ENCODE peak calls at places on chromosomes 1 and 21, in four cellular contexts. F is neuronal stem cell, X is trophoblast cell, V is mesenchymal stem cell. P is an unnamed sample.

GRCh38 chr1:160146107-160146506 is 5.3 kb upstream of the ATP1A4 start:
- DNase-seq in F (no peak), X (no peak), V (no peak), P (no peak)

GRCh38 chr1:186899577-186899976 is 70.8 kb downstream of the PLA2G4A start:
- DNase-seq in F (no peak), X (no peak), V (no peak), P (no peak)

GRCh38 chr1:221965252-221965651 is 223.4 kb upstream of the DUSP10 start:
- DNase-seq in F (no peak), X (no peak), V (no peak), P (no peak)

GRCh38 chr1:228802386-228803221 is 67.3 kb downstream of the RHOU start:
- DNase-seq in F (no peak), X (no peak), V (peak), P (peak)

GRCh38 chr1:12305377-12305776 is 75.5 kb downstream of the VPS13D start:
- DNase-seq in F (no peak), X (no peak), V (peak), P (no peak)

GRCh38 chr1:217379338-217379737 is 251.6 kb downstream of the GPATCH2 start:
- DNase-seq in F (no peak), X (no peak), V (no peak), P (no peak)

GRCh38 chr1:117368116-117369108 is 1.2 kb downstream of the MAN1A2 start:
- DNase-seq in F (no peak), X (peak), V (peak), P (peak)

GRCh38 chr1:181083842-181084605 is 4.5 kb upstream of the IER5 start:
- DNase-seq in F (no peak), X (peak), V (peak), P (no peak)

GRCh38 chr1:47388548-47389238 is 27.4 kb upstream of the FOXE3 start:
- DNase-seq in F (peak), X (peak), V (peak), P (peak)

GRCh38 chr1:19009126-19009881 is 52.8 kb upstream of the IFFO2 start:
- DNase-seq in F (no peak), X (no peak), V (no peak), P (no peak)

GRCh38 chr1:225597926-225598575 is 54.9 kb downstream of the ENAH start:
- DNase-seq in F (no peak), X (no peak), V (peak), P (peak)

GRCh38 chr1:151827853-151828252 is 3.7 kb downstream of the RORC start:
- DNase-seq in F (no peak), X (no peak), V (no peak), P (no peak)

GRCh38 chr1:18927654-18928272 is 25.4 kb upstream of the ALDH4A1 start:
- DNase-seq in F (no peak), X (no peak), V (no peak), P (peak)

GRCh38 chr1:10631811-10632481 is 157.2 kb downstream of the PEX14 start:
- DNase-seq in F (peak), X (no peak), V (no peak), P (no peak)

GRCh38 chr1:51926171-51926812 is 47.8 kb upstream of the NRDC start:
- DNase-seq in F (peak), X (no peak), V (peak), P (peak)

GRCh38 chr1:156638596-156638995 is 3.3 kb upstream of the BCAN start:
- DNase-seq in F (no peak), X (no peak), V (no peak), P (no peak)

GRCh38 chr1:159790237-159790917 is 9.6 kb downstream of the DUSP23 start:
- DNase-seq in F (peak), X (peak), V (peak), P (peak)

GRCh38 chr1:213391445-213391844 is 340.4 kb downstream of the RPS6KC1 start:
- DNase-seq in F (no peak), X (no peak), V (no peak), P (no peak)

GRCh38 chr1:246537887-246538286 is 28.2 kb downstream of the TFB2M start:
- DNase-seq in F (no peak), X (no peak), V (no peak), P (no peak)

GRCh38 chr1:231969078-231969477 is 342.5 kb downstream of the DISC1 start:
- DNase-seq in F (no peak), X (no peak), V (peak), P (no peak)

GRCh38 chr21:38505654-38506523 is 7.6 kb upstream of the ERG start:
- DNase-seq in F (peak), X (peak), V (peak), P (peak)

GRCh38 chr1:234433563-234434285 is 45.3 kb downstream of the TARBP1 start:
- DNase-seq in F (no peak), X (no peak), V (peak), P (peak)

DNA sequence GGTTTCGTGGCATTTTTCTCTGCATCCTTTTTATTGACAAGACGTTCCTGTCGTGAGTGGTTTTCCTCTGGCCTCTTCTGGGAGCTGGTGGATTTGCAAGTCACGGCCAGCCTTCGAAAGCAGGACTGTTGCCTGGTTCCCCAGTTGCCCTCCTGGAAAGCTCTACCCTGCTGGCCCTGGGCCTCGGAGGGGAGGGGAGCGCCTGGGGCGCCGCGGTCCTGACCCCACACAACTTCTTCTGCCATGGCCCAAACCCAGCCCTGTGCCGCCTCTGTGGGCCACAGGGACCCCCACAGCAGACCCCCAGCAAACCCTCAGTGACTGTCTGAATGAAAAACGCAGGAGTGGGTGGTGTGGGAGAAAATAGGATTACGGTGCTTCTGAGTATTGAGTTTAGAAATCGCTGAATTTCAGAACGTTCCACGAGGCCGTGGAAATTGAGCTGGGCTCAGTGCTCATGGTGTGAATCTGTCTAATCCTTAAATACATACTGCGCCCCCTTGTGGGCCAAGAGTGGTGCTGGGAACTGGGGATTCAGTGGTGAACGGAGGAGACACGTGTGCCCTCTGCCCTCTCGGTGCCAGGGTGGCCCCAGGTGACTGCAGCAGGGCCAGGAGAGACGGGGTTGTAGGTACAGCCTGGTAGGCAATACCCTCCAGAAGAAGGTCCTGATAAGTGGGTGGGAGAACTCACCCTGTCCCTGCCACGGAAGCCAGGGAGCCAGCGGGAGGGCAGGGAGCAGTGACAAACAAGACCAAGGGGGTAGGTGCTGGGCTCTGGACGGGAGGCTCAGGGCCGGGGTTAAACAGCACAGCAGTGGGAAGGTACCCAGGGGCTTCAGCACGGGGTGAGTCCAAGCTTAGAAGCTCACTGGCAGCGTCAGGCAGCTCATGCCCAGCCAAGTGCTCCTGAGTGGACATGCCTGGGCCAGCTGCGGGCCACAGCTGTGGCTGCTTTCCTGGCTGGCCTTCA is 101.2 kb upstream of the COL6A1 start:
- DNase-seq in F (peak), X (peak), V (peak), P (peak)
- H4K91ac ChIP-seq in F (no peak), X (no peak), V (peak), P (peak)

DNA sequence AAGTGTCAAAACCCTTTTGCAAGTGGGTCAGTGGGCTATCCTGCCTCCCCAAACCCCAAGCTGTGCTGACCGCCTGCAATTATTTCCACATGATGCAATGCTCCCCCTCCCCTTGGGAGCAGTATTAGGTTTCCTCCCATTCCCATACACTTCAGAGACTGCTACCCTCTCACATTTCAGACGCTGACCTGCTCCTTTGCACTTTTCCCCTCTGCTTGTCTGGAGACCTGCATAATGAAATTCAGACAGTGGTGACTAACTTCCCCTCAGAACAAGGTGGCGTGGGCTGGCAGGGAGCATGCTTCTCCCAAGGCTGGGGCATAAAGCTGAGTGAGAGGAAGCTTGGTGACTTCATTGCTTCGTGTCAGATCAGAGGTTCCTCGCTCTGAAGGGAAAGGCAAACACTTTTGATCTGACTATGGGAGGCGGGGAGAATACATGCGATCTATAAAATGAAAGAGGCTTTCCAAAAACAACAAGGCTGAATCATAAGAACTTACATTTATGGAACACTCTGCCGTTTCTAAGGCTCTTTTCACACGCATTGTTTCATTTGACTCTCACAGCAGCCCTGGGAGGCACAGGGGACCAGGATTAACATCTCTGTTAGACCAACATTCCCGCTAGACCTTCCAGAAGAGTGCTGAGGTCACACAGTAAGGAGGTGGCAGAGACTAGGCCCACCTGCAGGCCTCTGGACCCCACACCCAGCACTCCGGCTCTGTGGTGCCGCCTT is 27.5 kb upstream of the ROR1 start:
- DNase-seq in F (no peak), X (no peak), V (peak), P (peak)
- H4K91ac ChIP-seq in F (no peak), X (no peak), V (no peak), P (peak)

GRCh38 chr1:169896013-169896412 is 2.3 kb upstream of the SCYL3 start:
- DNase-seq in F (no peak), X (no peak), V (no peak), P (no peak)

GRCh38 chr1:169892176-169892818 is 1.4 kb downstream of the SCYL3 start:
- DNase-seq in F (no peak), X (no peak), V (no peak), P (no peak)

GRCh38 chr1:169894424-169895145 is 889 bp upstream of the SCYL3 start:
- DNase-seq in F (no peak), X (peak), V (no peak), P (no peak)

GRCh38 chr1:169892819-169893644 is 664 bp downstream of the SCYL3 start:
- DNase-seq in F (no peak), X (peak), V (peak), P (peak)

DNA sequence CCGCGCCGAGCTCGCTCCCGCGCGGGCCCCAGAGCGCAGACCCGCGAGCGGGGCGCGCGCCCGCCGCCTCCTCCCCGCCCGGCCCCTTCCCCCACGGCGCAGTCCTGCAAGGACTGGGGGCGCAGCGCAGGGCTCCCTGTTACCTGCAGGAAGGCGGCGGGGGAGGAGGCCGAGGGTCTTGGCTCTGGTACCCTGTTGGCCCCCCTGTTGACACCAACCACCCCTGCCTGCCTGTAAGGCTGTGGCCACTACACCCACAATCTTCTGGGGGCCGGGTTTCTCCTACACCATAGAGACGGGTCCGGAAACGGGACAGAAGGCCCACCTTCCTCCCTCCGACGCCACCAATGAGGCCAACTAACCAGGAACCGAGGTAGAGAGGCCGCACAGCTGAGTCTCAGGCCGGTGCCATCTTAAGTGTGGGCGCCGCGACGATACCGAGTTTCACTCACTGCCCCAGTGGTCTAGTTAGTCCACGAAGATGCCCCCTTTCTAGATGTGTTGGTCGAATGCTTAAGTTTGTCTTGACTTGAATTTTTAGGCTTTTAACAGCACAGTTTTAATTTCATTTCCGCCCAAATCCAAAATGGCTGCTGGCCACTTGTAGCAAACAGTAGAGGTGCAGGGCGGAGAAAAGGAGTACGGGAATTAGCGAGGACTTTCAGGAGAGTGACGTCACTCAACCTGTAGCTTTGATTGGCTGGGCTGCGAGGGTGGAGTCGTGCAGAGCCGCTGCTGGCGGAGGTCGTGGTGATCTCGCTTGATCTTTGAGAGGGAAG is at the start of gene SCYL3:
- DNase-seq in F (peak), X (peak), V (peak), P (peak)
- H4K91ac ChIP-seq in F (no peak), X (peak), V (peak), P (peak)

GRCh38 chr1:204128964-204129896 is 22.6 kb downstream of the ETNK2 start:
- DNase-seq in F (peak), X (peak), V (peak), P (peak)
- H4K91ac ChIP-seq in F (no peak), X (no peak), V (no peak), P (peak)

GRCh38 chr1:200332716-200333115 is 77.1 kb downstream of the ZNF281 start:
- DNase-seq in F (no peak), X (no peak), V (no peak), P (peak)

GRCh38 chr1:200329208-200329882 is 80.5 kb downstream of the ZNF281 start:
- DNase-seq in F (no peak), X (no peak), V (no peak), P (no peak)

GRCh38 chr1:200333329-200333728 is 76.5 kb downstream of the ZNF281 start:
- DNase-seq in F (no peak), X (no peak), V (no peak), P (no peak)

GRCh38 chr1:200328379-200328778 is 81.5 kb downstream of the ZNF281 start:
- DNase-seq in F (no peak), X (no peak), V (no peak), P (no peak)

DNA sequence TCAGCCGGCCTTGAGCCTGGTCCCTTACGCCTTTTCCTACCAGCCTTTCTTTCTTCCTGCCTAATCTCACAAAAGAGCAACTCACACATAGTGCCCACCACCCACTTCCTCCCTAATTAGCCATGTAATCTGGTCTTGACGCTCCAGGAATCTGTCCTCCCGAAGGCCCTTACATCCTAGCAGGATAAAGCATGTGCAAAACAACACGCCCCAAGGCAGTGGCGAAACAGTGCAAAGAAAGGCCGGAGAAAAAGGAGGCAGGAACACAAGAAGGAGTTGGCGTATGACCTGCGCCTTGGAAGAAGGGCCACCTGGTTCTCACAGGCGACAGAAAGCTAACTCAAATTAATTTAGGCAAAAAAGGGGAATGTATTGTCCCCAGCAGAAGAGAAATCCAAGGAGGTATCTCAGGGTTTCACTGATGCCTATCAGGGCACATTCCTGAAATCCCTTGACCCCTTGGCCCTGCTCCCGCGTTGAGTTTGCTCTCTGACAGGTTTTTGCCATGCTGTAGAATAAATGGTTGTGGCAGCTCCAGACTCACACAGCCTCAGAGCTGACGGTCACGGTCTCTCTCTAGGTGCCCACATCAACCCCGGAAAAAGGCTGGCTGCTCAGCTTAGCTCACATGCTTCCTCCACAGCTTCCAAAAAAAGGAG is 78.9 kb downstream of the ZNF281 start:
- DNase-seq in F (peak), X (peak), V (no peak), P (no peak)
- H4K91ac ChIP-seq in F (no peak), X (no peak), V (peak), P (peak)

GRCh38 chr1:241113557-241113956 is 243.4 kb downstream of the RGS7 start:
- DNase-seq in F (no peak), X (no peak), V (no peak), P (no peak)
- H4K91ac ChIP-seq in F (no peak), X (no peak), V (no peak), P (no peak)

GRCh38 chr1:30847358-30847972 is 61.1 kb downstream of the SDC3 start:
- DNase-seq in F (peak), X (no peak), V (peak), P (peak)
- H4K91ac ChIP-seq in F (no peak), X (peak), V (peak), P (peak)

P was measured in IMR-90.